ENCODE peak calls at places on chromosomes 7 and 10, in nine cellular contexts. One of them, this sample, is unnamed.

GRCh38 chr7:131057524-131058065 is 270.1 kb upstream of the MKLN1 start:
- DNase-seq in SK-MEL-5: peak
- DNase-seq in neuronal stem cell: no peak
- DNase-seq in sigmoid colon: no peak
- DNase-seq in mucosa of gallbladder: no peak
- DNase-seq in kidney tubule cell: no peak
- DNase-seq in NCI-H748 treated with DMSO at 0.1 percent for 48 hours: no peak
- DNase-seq in activated CD4-positive, CD25-positive, alpha-beta regulatory T cell: no peak
- DNase-seq in NAMALWA: peak
- DNase-seq in this sample: no peak

GRCh38 chr7:151060416-151061234 is 1.2 kb downstream of the SLC4A2 start:
- DNase-seq in kidney tubule cell: peak
- DNase-seq in mucosa of gallbladder: peak
- DNase-seq in NCI-H748 treated with DMSO at 0.1 percent for 48 hours: no peak
- DNase-seq in neuronal stem cell: peak
- DNase-seq in activated CD4-positive, CD25-positive, alpha-beta regulatory T cell: no peak
- DNase-seq in NAMALWA: peak
- DNase-seq in SK-MEL-5: peak
- DNase-seq in sigmoid colon: peak
- DNase-seq in this sample: peak

GRCh38 chr10:69484736-69485135 is 33.5 kb downstream of the TSPAN15 start:
- DNase-seq in activated CD4-positive, CD25-positive, alpha-beta regulatory T cell: no peak
- DNase-seq in kidney tubule cell: no peak
- DNase-seq in NCI-H748 treated with DMSO at 0.1 percent for 48 hours: no peak
- DNase-seq in sigmoid colon: no peak
- DNase-seq in NAMALWA: no peak
- DNase-seq in neuronal stem cell: no peak
- DNase-seq in mucosa of gallbladder: no peak
- DNase-seq in SK-MEL-5: no peak
- DNase-seq in this sample: no peak

GRCh38 chr10:47269294-47269693 is 30.7 kb upstream of the GDF10 start:
- DNase-seq in NAMALWA: peak
- DNase-seq in NCI-H748 treated with DMSO at 0.1 percent for 48 hours: peak
- DNase-seq in neuronal stem cell: no peak
- DNase-seq in sigmoid colon: no peak
- DNase-seq in mucosa of gallbladder: no peak
- DNase-seq in activated CD4-positive, CD25-positive, alpha-beta regulatory T cell: no peak
- DNase-seq in SK-MEL-5: peak
- DNase-seq in kidney tubule cell: no peak
- DNase-seq in this sample: no peak

GRCh38 chr7:133987582-133987981 is 139.6 kb upstream of the LRGUK start:
- DNase-seq in SK-MEL-5: no peak
- DNase-seq in kidney tubule cell: no peak
- DNase-seq in NCI-H748 treated with DMSO at 0.1 percent for 48 hours: no peak
- DNase-seq in NAMALWA: no peak
- DNase-seq in mucosa of gallbladder: no peak
- DNase-seq in neuronal stem cell: no peak
- DNase-seq in sigmoid colon: no peak
- DNase-seq in activated CD4-positive, CD25-positive, alpha-beta regulatory T cell: no peak
- DNase-seq in this sample: no peak

GRCh38 chr10:42827201-42827600 is 44.6 kb downstream of the BMS1 start:
- DNase-seq in NAMALWA: peak
- DNase-seq in sigmoid colon: no peak
- DNase-seq in kidney tubule cell: no peak
- DNase-seq in NCI-H748 treated with DMSO at 0.1 percent for 48 hours: no peak
- DNase-seq in mucosa of gallbladder: no peak
- DNase-seq in neuronal stem cell: peak
- DNase-seq in activated CD4-positive, CD25-positive, alpha-beta regulatory T cell: no peak
- DNase-seq in SK-MEL-5: no peak
- DNase-seq in this sample: no peak

GRCh38 chr10:100774223-100774622 is 28.8 kb downstream of the PAX2 start:
- DNase-seq in mucosa of gallbladder: no peak
- DNase-seq in kidney tubule cell: no peak
- DNase-seq in neuronal stem cell: no peak
- DNase-seq in SK-MEL-5: no peak
- DNase-seq in sigmoid colon: peak
- DNase-seq in NAMALWA: no peak
- DNase-seq in NCI-H748 treated with DMSO at 0.1 percent for 48 hours: no peak
- DNase-seq in activated CD4-positive, CD25-positive, alpha-beta regulatory T cell: no peak
- DNase-seq in this sample: no peak

GRCh38 chr7:34165466-34165865 is 260.1 kb downstream of the BMPER start:
- DNase-seq in NAMALWA: no peak
- DNase-seq in neuronal stem cell: no peak
- DNase-seq in sigmoid colon: no peak
- DNase-seq in NCI-H748 treated with DMSO at 0.1 percent for 48 hours: no peak
- DNase-seq in mucosa of gallbladder: no peak
- DNase-seq in activated CD4-positive, CD25-positive, alpha-beta regulatory T cell: no peak
- DNase-seq in kidney tubule cell: no peak
- DNase-seq in SK-MEL-5: no peak
- DNase-seq in this sample: no peak

GRCh38 chr7:1291846-1292765 is 59.4 kb downstream of the UNCX start:
- DNase-seq in neuronal stem cell: no peak
- DNase-seq in NAMALWA: no peak
- DNase-seq in activated CD4-positive, CD25-positive, alpha-beta regulatory T cell: no peak
- DNase-seq in NCI-H748 treated with DMSO at 0.1 percent for 48 hours: no peak
- DNase-seq in sigmoid colon: no peak
- DNase-seq in mucosa of gallbladder: no peak
- DNase-seq in SK-MEL-5: no peak
- DNase-seq in kidney tubule cell: no peak
- DNase-seq in this sample: no peak

GRCh38 chr10:31669367-31669766 is 259.3 kb downstream of the ARHGAP12 start:
- DNase-seq in SK-MEL-5: peak
- DNase-seq in NAMALWA: no peak
- DNase-seq in mucosa of gallbladder: no peak
- DNase-seq in neuronal stem cell: no peak
- DNase-seq in activated CD4-positive, CD25-positive, alpha-beta regulatory T cell: no peak
- DNase-seq in kidney tubule cell: no peak
- DNase-seq in NCI-H748 treated with DMSO at 0.1 percent for 48 hours: no peak
- DNase-seq in sigmoid colon: no peak
- DNase-seq in this sample: no peak

GRCh38 chr7:2072042-2072441 is 160.7 kb downstream of the MAD1L1 start:
- DNase-seq in NCI-H748 treated with DMSO at 0.1 percent for 48 hours: no peak
- DNase-seq in SK-MEL-5: no peak
- DNase-seq in NAMALWA: peak
- DNase-seq in neuronal stem cell: no peak
- DNase-seq in activated CD4-positive, CD25-positive, alpha-beta regulatory T cell: no peak
- DNase-seq in mucosa of gallbladder: no peak
- DNase-seq in kidney tubule cell: no peak
- DNase-seq in sigmoid colon: no peak
- DNase-seq in this sample: no peak

GRCh38 chr7:150756858-150757257 is 19.6 kb downstream of the GIMAP5 start:
- DNase-seq in SK-MEL-5: peak
- DNase-seq in mucosa of gallbladder: no peak
- DNase-seq in NAMALWA: peak
- DNase-seq in kidney tubule cell: no peak
- DNase-seq in activated CD4-positive, CD25-positive, alpha-beta regulatory T cell: no peak
- DNase-seq in sigmoid colon: no peak
- DNase-seq in NCI-H748 treated with DMSO at 0.1 percent for 48 hours: no peak
- DNase-seq in neuronal stem cell: no peak
- DNase-seq in this sample: peak

GRCh38 chr7:148035950-148036349 is 554.6 kb upstream of the C7orf33 start:
- DNase-seq in SK-MEL-5: no peak
- DNase-seq in neuronal stem cell: no peak
- DNase-seq in NCI-H748 treated with DMSO at 0.1 percent for 48 hours: no peak
- DNase-seq in sigmoid colon: no peak
- DNase-seq in NAMALWA: no peak
- DNase-seq in kidney tubule cell: no peak
- DNase-seq in mucosa of gallbladder: peak
- DNase-seq in activated CD4-positive, CD25-positive, alpha-beta regulatory T cell: no peak
- DNase-seq in this sample: no peak

GRCh38 chr7:18265611-18266281 is 229.8 kb upstream of the HDAC9 start:
- DNase-seq in NCI-H748 treated with DMSO at 0.1 percent for 48 hours: no peak
- DNase-seq in NAMALWA: no peak
- DNase-seq in sigmoid colon: no peak
- DNase-seq in neuronal stem cell: no peak
- DNase-seq in activated CD4-positive, CD25-positive, alpha-beta regulatory T cell: no peak
- DNase-seq in mucosa of gallbladder: no peak
- DNase-seq in SK-MEL-5: no peak
- DNase-seq in kidney tubule cell: no peak
- DNase-seq in this sample: no peak

GRCh38 chr7:100578246-100579183 is 4.8 kb upstream of the SAP25 start:
- DNase-seq in kidney tubule cell: no peak
- DNase-seq in NCI-H748 treated with DMSO at 0.1 percent for 48 hours: no peak
- DNase-seq in NAMALWA: no peak
- DNase-seq in mucosa of gallbladder: no peak
- DNase-seq in activated CD4-positive, CD25-positive, alpha-beta regulatory T cell: no peak
- DNase-seq in sigmoid colon: peak
- DNase-seq in neuronal stem cell: no peak
- DNase-seq in SK-MEL-5: no peak
- DNase-seq in this sample: no peak

GRCh38 chr10:113268186-113268585 is 284.7 kb upstream of the HABP2 start:
- DNase-seq in NAMALWA: no peak
- DNase-seq in activated CD4-positive, CD25-positive, alpha-beta regulatory T cell: no peak
- DNase-seq in SK-MEL-5: no peak
- DNase-seq in sigmoid colon: no peak
- DNase-seq in neuronal stem cell: no peak
- DNase-seq in mucosa of gallbladder: no peak
- DNase-seq in kidney tubule cell: no peak
- DNase-seq in NCI-H748 treated with DMSO at 0.1 percent for 48 hours: no peak
- DNase-seq in this sample: no peak

GRCh38 chr10:1216576-1217236 is 160.5 kb downstream of the WDR37 start:
- DNase-seq in neuronal stem cell: no peak
- DNase-seq in NAMALWA: no peak
- DNase-seq in activated CD4-positive, CD25-positive, alpha-beta regulatory T cell: no peak
- DNase-seq in mucosa of gallbladder: no peak
- DNase-seq in sigmoid colon: no peak
- DNase-seq in NCI-H748 treated with DMSO at 0.1 percent for 48 hours: no peak
- DNase-seq in SK-MEL-5: no peak
- DNase-seq in kidney tubule cell: no peak
- DNase-seq in this sample: no peak

GRCh38 chr10:62330213-62330612 is 44.0 kb upstream of the ZNF365 start:
- DNase-seq in sigmoid colon: no peak
- DNase-seq in NAMALWA: no peak
- DNase-seq in activated CD4-positive, CD25-positive, alpha-beta regulatory T cell: no peak
- DNase-seq in NCI-H748 treated with DMSO at 0.1 percent for 48 hours: no peak
- DNase-seq in mucosa of gallbladder: no peak
- DNase-seq in neuronal stem cell: no peak
- DNase-seq in SK-MEL-5: no peak
- DNase-seq in kidney tubule cell: no peak
- DNase-seq in this sample: no peak

GRCh38 chr10:23037561-23037960 is 57.8 kb upstream of the MSRB2 start:
- DNase-seq in neuronal stem cell: no peak
- DNase-seq in mucosa of gallbladder: no peak
- DNase-seq in activated CD4-positive, CD25-positive, alpha-beta regulatory T cell: no peak
- DNase-seq in kidney tubule cell: no peak
- DNase-seq in SK-MEL-5: peak
- DNase-seq in NAMALWA: no peak
- DNase-seq in NCI-H748 treated with DMSO at 0.1 percent for 48 hours: no peak
- DNase-seq in sigmoid colon: no peak
- DNase-seq in this sample: no peak

GRCh38 chr10:119201233-119201632 is 6.1 kb upstream of the GRK5 start:
- DNase-seq in SK-MEL-5: no peak
- DNase-seq in NAMALWA: no peak
- DNase-seq in NCI-H748 treated with DMSO at 0.1 percent for 48 hours: no peak
- DNase-seq in kidney tubule cell: no peak
- DNase-seq in neuronal stem cell: no peak
- DNase-seq in mucosa of gallbladder: no peak
- DNase-seq in activated CD4-positive, CD25-positive, alpha-beta regulatory T cell: no peak
- DNase-seq in sigmoid colon: peak
- DNase-seq in this sample: no peak

GRCh38 chr7:106613279-106613678 is 47.7 kb downstream of the CCDC71L start:
- DNase-seq in SK-MEL-5: no peak
- DNase-seq in NAMALWA: no peak
- DNase-seq in neuronal stem cell: no peak
- DNase-seq in NCI-H748 treated with DMSO at 0.1 percent for 48 hours: no peak
- DNase-seq in mucosa of gallbladder: no peak
- DNase-seq in sigmoid colon: no peak
- DNase-seq in activated CD4-positive, CD25-positive, alpha-beta regulatory T cell: no peak
- DNase-seq in kidney tubule cell: no peak
- DNase-seq in this sample: no peak

This sample was measured in COR-L47.